ENCODE peak calls at places on chromosomes 5 and 9, in five cellular contexts. One of them, this sample, is unnamed.

GRCh38 chr9:673966-674526 is 167.5 kb upstream of the DMRT1 start:
- DNase-seq in GM12878: no peak
- DNase-seq in HepG2: peak
- DNase-seq in H1: peak
- DNase-seq in K562: no peak
- DNase-seq in this sample: no peak

GRCh38 chr5:158812381-158812780 is 287.3 kb downstream of the EBF1 start:
- DNase-seq in K562: no peak
- DNase-seq in GM12878: peak
- DNase-seq in HepG2: no peak
- DNase-seq in H1: no peak
- DNase-seq in this sample: peak

GRCh38 chr5:57499262-57500050 is 16.8 kb upstream of the ACTBL2 start:
- DNase-seq in K562: peak
- DNase-seq in H1: peak
- DNase-seq in GM12878: peak
- DNase-seq in HepG2: peak
- DNase-seq in this sample: peak

GRCh38 chr5:1542011-1542410 is 18.3 kb upstream of the LPCAT1 start:
- DNase-seq in GM12878: no peak
- DNase-seq in K562: no peak
- DNase-seq in HepG2: no peak
- DNase-seq in H1: no peak
- DNase-seq in this sample: no peak

GRCh38 chr9:114282507-114282906 is 40.4 kb upstream of the ORM1 start:
- DNase-seq in H1: no peak
- DNase-seq in HepG2: no peak
- DNase-seq in GM12878: no peak
- DNase-seq in K562: no peak
- DNase-seq in this sample: no peak

GRCh38 chr5:170941788-170942187 is 80.0 kb downstream of the RANBP17 start:
- DNase-seq in K562: no peak
- DNase-seq in GM12878: no peak
- DNase-seq in H1: no peak
- DNase-seq in HepG2: no peak
- DNase-seq in this sample: peak

GRCh38 chr9:13580760-13581159 is 301.3 kb upstream of the MPDZ start:
- DNase-seq in K562: no peak
- DNase-seq in H1: no peak
- DNase-seq in GM12878: no peak
- DNase-seq in HepG2: no peak
- DNase-seq in this sample: peak

GRCh38 chr9:38371495-38371894 is 21.0 kb upstream of the ALDH1B1 start:
- DNase-seq in HepG2: peak
- DNase-seq in H1: no peak
- DNase-seq in GM12878: peak
- DNase-seq in K562: peak
- DNase-seq in this sample: no peak

GRCh38 chr5:134526483-134527155 is 1.1 kb downstream of the JADE2 start:
- DNase-seq in H1: no peak
- DNase-seq in K562: peak
- DNase-seq in GM12878: no peak
- DNase-seq in HepG2: peak
- DNase-seq in this sample: peak
- TF ChIP-seq ATF2 in H1: no peak
- TF ChIP-seq ATF2 in K562: no peak
- TF ChIP-seq ATF2 in GM12878: no peak
- TF ChIP-seq ATF2 in HepG2: peak
- TF ChIP-seq ATF2 in this sample: no peak

GRCh38 chr9:95109456-95109855 is 208.1 kb downstream of the FANCC start:
- DNase-seq in GM12878: no peak
- DNase-seq in HepG2: no peak
- DNase-seq in K562: no peak
- DNase-seq in H1: no peak
- DNase-seq in this sample: no peak

GRCh38 chr9:95108777-95109176 is 208.7 kb downstream of the FANCC start:
- DNase-seq in HepG2: no peak
- DNase-seq in H1: no peak
- DNase-seq in GM12878: no peak
- DNase-seq in K562: no peak
- DNase-seq in this sample: no peak

GRCh38 chr9:95112436-95113280 is 204.9 kb downstream of the FANCC start:
- DNase-seq in GM12878: no peak
- DNase-seq in HepG2: no peak
- DNase-seq in H1: no peak
- DNase-seq in K562: no peak
- DNase-seq in this sample: no peak

GRCh38 chr9:95110956-95111525 is 206.5 kb downstream of the FANCC start:
- DNase-seq in H1: no peak
- DNase-seq in GM12878: no peak
- DNase-seq in K562: no peak
- DNase-seq in HepG2: no peak
- DNase-seq in this sample: no peak

DNA sequence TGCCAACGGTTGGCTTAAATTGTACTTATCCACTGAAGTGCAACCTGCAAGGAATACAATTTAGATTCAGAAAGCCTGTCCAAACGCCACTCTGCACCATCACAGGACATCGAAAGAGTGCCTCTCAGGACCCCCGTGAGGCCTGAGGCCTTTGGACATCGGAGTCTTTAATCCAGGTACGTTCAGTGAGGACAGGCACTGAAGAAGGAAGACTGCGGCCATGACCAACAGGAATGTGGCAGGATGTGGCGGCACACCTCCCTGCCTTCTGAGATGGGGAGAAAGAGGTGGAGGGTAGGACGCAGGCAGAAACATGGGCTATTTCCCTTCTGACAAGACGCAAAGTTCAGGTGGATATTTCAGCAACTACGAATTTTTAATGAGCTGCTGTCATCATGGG is 205.8 kb downstream of the FANCC start:
- DNase-seq in K562: no peak
- DNase-seq in H1: no peak
- DNase-seq in GM12878: no peak
- DNase-seq in HepG2: no peak
- DNase-seq in this sample: no peak
- TF ChIP-seq ATF2 in K562: no peak
- TF ChIP-seq ATF2 in H1: no peak
- TF ChIP-seq ATF2 in GM12878: no peak
- TF ChIP-seq ATF2 in HepG2: no peak
- TF ChIP-seq ATF2 in this sample: no peak

GRCh38 chr5:133145436-133146143 is 93.8 kb downstream of the HSPA4 start:
- DNase-seq in K562: no peak
- DNase-seq in HepG2: no peak
- DNase-seq in GM12878: no peak
- DNase-seq in H1: no peak
- DNase-seq in this sample: no peak

GRCh38 chr5:133140311-133140710 is 88.5 kb downstream of the HSPA4 start:
- DNase-seq in K562: no peak
- DNase-seq in H1: no peak
- DNase-seq in GM12878: no peak
- DNase-seq in HepG2: no peak
- DNase-seq in this sample: no peak

GRCh38 chr5:133147411-133147810 is 95.6 kb downstream of the HSPA4 start:
- DNase-seq in GM12878: no peak
- DNase-seq in K562: no peak
- DNase-seq in H1: no peak
- DNase-seq in HepG2: no peak
- DNase-seq in this sample: no peak

GRCh38 chr5:133144245-133144981 is 92.6 kb downstream of the HSPA4 start:
- DNase-seq in H1: no peak
- DNase-seq in GM12878: no peak
- DNase-seq in HepG2: no peak
- DNase-seq in K562: no peak
- DNase-seq in this sample: no peak

GRCh38 chr5:133142782-133143181 is 91.0 kb downstream of the HSPA4 start:
- DNase-seq in HepG2: no peak
- DNase-seq in GM12878: no peak
- DNase-seq in K562: no peak
- DNase-seq in H1: no peak
- DNase-seq in this sample: no peak
- TF ChIP-seq ATF2 in HepG2: no peak
- TF ChIP-seq ATF2 in GM12878: no peak
- TF ChIP-seq ATF2 in K562: no peak
- TF ChIP-seq ATF2 in H1: no peak
- TF ChIP-seq ATF2 in this sample: no peak

GRCh38 chr5:140365282-140365681 is 5.3 kb downstream of the SLC4A9 start:
- DNase-seq in GM12878: no peak
- DNase-seq in HepG2: no peak
- DNase-seq in K562: no peak
- DNase-seq in H1: no peak
- DNase-seq in this sample: no peak
- TF ChIP-seq ATF2 in GM12878: no peak
- TF ChIP-seq ATF2 in HepG2: no peak
- TF ChIP-seq ATF2 in K562: no peak
- TF ChIP-seq ATF2 in H1: no peak
- TF ChIP-seq ATF2 in this sample: no peak